ENCODE peak calls at places on chromosome 17, in nine cellular contexts. J is HCT116, E is SK-N-SH, I is neural progenitor cell, S is IMR-90, F is OCI-LY7, Q is GM23248, H is Karpas-422, P is H9. R is an unnamed sample. For H4K20me1, the result is how much of the 10 kb centered on the place peaks cover.

GRCh38 chr17:3602499-3602898 is 6.7 kb downstream of the TRPV1 start:
- DNase-seq in J (peak), E (peak), I (peak), S (peak), F (peak), Q (peak), H (peak), P (peak), R (no peak)

GRCh38 chr17:75138519-75138918 is 7.0 kb upstream of the NT5C start:
- DNase-seq in J (no peak), E (no peak), I (no peak), S (peak), F (no peak), Q (no peak), H (no peak), P (no peak), R (no peak)

GRCh38 chr17:69828087-69828486 is 246.9 kb upstream of the KCNJ16 start:
- DNase-seq in J (no peak), E (no peak), I (no peak), S (peak), F (no peak), Q (peak), H (no peak), P (no peak), R (no peak)

GRCh38 chr17:61635913-61636432 is 45.0 kb upstream of the NACA2 start:
- DNase-seq in J (peak), E (peak), I (peak), S (peak), F (peak), Q (peak), H (peak), P (peak), R (peak)

GRCh38 chr17:80678621-80679020 is 134.0 kb downstream of the RPTOR start:
- DNase-seq in J (no peak), E (no peak), I (peak), S (peak), F (no peak), Q (peak), H (no peak), P (peak), R (no peak)

GRCh38 chr17:63859257-63859656 is 14.2 kb downstream of the CSH2 start:
- DNase-seq in J (no peak), E (no peak), I (no peak), S (no peak), F (no peak), Q (no peak), H (no peak), P (no peak), R (no peak)

GRCh38 chr17:61659437-61659836 is 68.4 kb upstream of the NACA2 start:
- DNase-seq in J (no peak), E (no peak), I (no peak), S (no peak), F (no peak), Q (no peak), H (no peak), P (no peak), R (no peak)

GRCh38 chr17:30454635-30455034 is 22.6 kb upstream of the GOSR1 start:
- DNase-seq in J (no peak), E (no peak), I (no peak), S (no peak), F (peak), Q (no peak), H (peak), P (no peak), R (no peak)

GRCh38 chr17:78763561-78763960 is 18.5 kb downstream of the CYTH1 start:
- DNase-seq in J (no peak), E (no peak), I (no peak), S (peak), F (no peak), Q (no peak), H (no peak), P (no peak), R (no peak)
- H4K20me1 ChIP-seq in J (under half), E (under half), I (under half), S (under half), F (under half), Q (under half), H (half or more), P (under half), R (under half)

DNA sequence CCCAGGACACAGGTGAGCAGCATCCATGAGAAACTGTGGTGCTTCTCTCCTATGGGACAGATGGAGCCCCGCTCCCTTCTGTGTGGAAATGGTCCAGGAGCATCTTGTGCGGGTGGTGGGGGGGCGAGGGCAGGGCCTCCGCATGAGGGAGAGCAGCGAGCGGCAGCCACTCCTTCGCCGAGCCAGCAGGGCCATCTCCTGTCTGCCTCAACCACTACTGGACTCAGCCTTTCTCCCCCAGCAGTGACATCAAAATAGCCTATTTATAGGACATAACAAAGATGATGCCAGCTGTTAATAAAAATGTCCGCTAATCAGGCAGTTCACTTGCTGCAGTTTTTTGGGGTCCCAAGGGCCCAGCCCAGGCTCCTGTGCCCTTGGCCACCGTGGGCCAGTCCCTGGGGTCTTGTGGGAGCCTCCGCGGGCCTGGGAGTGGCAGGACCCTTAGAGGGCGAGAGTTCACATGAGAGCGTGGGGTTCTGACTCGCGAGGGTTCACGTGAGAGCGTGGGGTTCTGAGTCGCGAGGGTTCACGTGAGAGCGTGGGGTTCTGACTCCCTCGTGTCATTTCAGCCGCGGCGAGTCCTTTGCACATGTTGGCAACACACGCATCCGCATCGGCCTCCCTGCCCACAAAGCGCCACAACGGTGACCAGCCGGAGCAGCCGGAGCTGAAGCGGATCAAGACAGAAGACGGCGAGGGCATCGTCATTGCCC is 47.4 kb downstream of the WDR45B start:
- DNase-seq in J (no peak), E (peak), I (no peak), S (no peak), F (no peak), Q (no peak), H (no peak), P (no peak), R (no peak)
- H4K20me1 ChIP-seq in J (under half), E (under half), I (under half), S (under half), F (under half), Q (under half), H (under half), P (under half), R (under half)

DNA sequence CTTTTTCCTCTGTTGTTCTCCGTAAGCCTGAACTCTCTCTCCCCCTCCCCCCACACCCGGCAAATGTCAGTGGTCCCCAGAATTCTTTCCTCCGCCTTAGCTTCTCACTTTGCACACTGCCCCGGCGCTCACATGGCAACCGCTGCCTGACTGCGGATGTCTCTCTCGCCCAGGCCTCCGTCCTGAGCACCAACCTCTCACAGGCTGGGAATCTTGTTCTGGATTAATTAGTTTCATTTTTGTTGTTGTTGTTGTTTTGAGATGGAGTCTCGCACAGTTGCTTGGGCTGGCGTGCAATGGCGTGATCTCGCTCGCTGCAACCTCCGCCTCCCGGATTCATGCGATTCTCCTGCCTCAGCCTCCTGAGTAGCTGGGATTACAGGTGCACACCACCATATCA is 16.7 kb downstream of the C17orf100 start:
- DNase-seq in J (no peak), E (no peak), I (no peak), S (no peak), F (no peak), Q (no peak), H (no peak), P (no peak), R (no peak)
- H4K20me1 ChIP-seq in J (under half), E (under half), I (under half), S (under half), F (under half), Q (under half), H (under half), P (under half), R (under half)

DNA sequence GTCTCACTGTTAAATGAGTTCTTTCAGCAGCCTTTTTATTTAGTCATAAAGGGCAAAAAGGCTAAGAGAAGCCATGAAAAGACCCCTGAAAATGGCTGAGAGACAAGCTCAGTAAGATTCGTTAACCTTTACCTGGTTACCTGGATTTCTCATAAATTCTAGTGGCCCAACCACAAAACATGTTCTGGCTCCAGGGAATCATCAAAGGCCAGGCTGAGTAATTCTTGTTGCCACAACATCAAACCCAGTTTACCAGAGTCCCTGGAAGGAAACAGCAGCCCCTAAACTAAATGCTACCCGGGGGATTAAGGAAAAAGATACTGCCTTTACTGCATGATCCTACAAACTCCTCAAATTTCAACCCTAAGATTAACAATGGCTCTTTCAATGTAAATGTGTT is 15.8 kb downstream of the CYTH1 start:
- DNase-seq in J (no peak), E (no peak), I (no peak), S (no peak), F (no peak), Q (no peak), H (no peak), P (no peak), R (no peak)
- H4K20me1 ChIP-seq in J (under half), E (under half), I (under half), S (under half), F (under half), Q (under half), H (under half), P (under half), R (under half)

GRCh38 chr17:21025446-21025845 is 17.4 kb downstream of the USP22 start:
- DNase-seq in J (no peak), E (no peak), I (no peak), S (peak), F (no peak), Q (peak), H (no peak), P (no peak), R (no peak)

GRCh38 chr17:21021208-21021803 is 21.5 kb downstream of the USP22 start:
- DNase-seq in J (no peak), E (no peak), I (no peak), S (no peak), F (no peak), Q (no peak), H (no peak), P (no peak), R (no peak)

GRCh38 chr17:21027031-21027430 is 15.8 kb downstream of the USP22 start:
- DNase-seq in J (no peak), E (no peak), I (no peak), S (no peak), F (no peak), Q (no peak), H (no peak), P (no peak), R (no peak)

GRCh38 chr17:21020622-21021021 is 22.2 kb downstream of the USP22 start:
- DNase-seq in J (no peak), E (no peak), I (no peak), S (no peak), F (no peak), Q (no peak), H (no peak), P (no peak), R (no peak)

GRCh38 chr17:21024024-21024423 is 18.8 kb downstream of the USP22 start:
- DNase-seq in J (no peak), E (no peak), I (no peak), S (peak), F (no peak), Q (no peak), H (no peak), P (no peak), R (no peak)
- H4K20me1 ChIP-seq in J (half or more), E (half or more), I (half or more), S (half or more), F (half or more), Q (under half), H (half or more), P (under half), R (half or more)

GRCh38 chr17:77372444-77373297 is 231.9 kb downstream of the SEC14L1 start:
- DNase-seq in J (no peak), E (peak), I (peak), S (peak), F (peak), Q (peak), H (peak), P (peak), R (no peak)
- H4K20me1 ChIP-seq in J (under half), E (under half), I (under half), S (under half), F (under half), Q (under half), H (under half), P (under half), R (under half)

GRCh38 chr17:42348104-42348503 is 40.1 kb downstream of the STAT3 start:
- DNase-seq in J (no peak), E (no peak), I (no peak), S (no peak), F (no peak), Q (no peak), H (no peak), P (no peak), R (no peak)
- H4K20me1 ChIP-seq in J (under half), E (half or more), I (under half), S (half or more), F (under half), Q (under half), H (under half), P (under half), R (under half)

GRCh38 chr17:82865996-82866395 is 26.2 kb upstream of the ZNF750 start:
- DNase-seq in J (no peak), E (no peak), I (no peak), S (no peak), F (no peak), Q (no peak), H (no peak), P (no peak), R (no peak)

GRCh38 chr17:82866521-82867214 is 26.8 kb upstream of the ZNF750 start:
- DNase-seq in J (no peak), E (peak), I (peak), S (peak), F (no peak), Q (peak), H (no peak), P (no peak), R (no peak)

GRCh38 chr17:82863941-82864720 is 24.3 kb upstream of the ZNF750 start:
- DNase-seq in J (peak), E (peak), I (no peak), S (peak), F (peak), Q (peak), H (no peak), P (no peak), R (peak)

GRCh38 chr17:82864721-82865240 is 25.0 kb upstream of the ZNF750 start:
- DNase-seq in J (no peak), E (no peak), I (no peak), S (no peak), F (peak), Q (no peak), H (no peak), P (no peak), R (no peak)

DNA sequence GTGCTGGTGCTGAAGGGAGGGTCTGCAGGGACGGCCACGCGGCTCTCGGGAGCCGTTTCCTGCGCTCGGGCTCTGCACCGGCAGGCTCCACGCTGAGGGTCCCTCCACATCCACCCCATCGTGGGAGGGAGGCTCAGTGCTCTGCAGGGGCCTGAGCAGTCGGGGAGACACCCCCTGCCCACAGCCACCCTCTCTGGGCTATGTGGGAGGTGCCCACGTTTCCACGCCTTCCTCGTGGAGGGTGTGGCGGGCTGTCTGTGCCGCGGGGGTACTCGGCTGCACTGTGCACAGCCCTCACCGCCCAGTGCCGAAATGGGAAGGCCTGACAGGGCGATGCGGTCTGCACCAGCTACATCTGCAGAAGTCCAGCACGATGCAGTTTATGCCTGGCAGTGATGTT is 25.5 kb upstream of the ZNF750 start:
- DNase-seq in J (no peak), E (no peak), I (no peak), S (no peak), F (no peak), Q (no peak), H (no peak), P (no peak), R (no peak)
- H4K20me1 ChIP-seq in J (under half), E (under half), I (under half), S (under half), F (under half), Q (under half), H (under half), P (under half), R (under half)